ENCODE peak calls at places on chromosomes 3 and 15, in seven cellular contexts. S is ovary, C is H9, U is psoas muscle, R is osteoblast, L is body of pancreas, Q is A673. K is an unnamed sample.

GRCh38 chr15:99755692-99756409 is 22.6 kb upstream of the LYSMD4 start:
- DNase-seq in S (peak; percentile 51), C (peak; percentile 58), U (peak; percentile 66), R (peak; percentile 92), L (peak; percentile 61), Q (peak; percentile 76), K (no peak)

GRCh38 chr15:73996939-73997338 is 2.4 kb downstream of the PML start:
- DNase-seq in S (no peak), C (no peak), U (no peak), R (peak; percentile 87), L (no peak), Q (peak; percentile 66), K (no peak)

GRCh38 chr3:31613131-31613626 is 80.5 kb downstream of the STT3B start:
- DNase-seq in S (no peak), C (no peak), U (no peak), R (no peak), L (no peak), Q (no peak), K (no peak)

GRCh38 chr3:149373235-149374125 is 4.0 kb downstream of the TM4SF1 start:
- DNase-seq in S (no peak), C (no peak), U (no peak), R (no peak), L (no peak), Q (no peak), K (no peak)

GRCh38 chr3:124266517-124266916 is 274.6 kb upstream of the ROPN1 start:
- DNase-seq in S (no peak), C (no peak), U (no peak), R (no peak), L (no peak), Q (no peak), K (no peak)

GRCh38 chr15:52095597-52096262 is 16.8 kb downstream of the BCL2L10 start:
- DNase-seq in S (no peak), C (no peak), U (no peak), R (no peak), L (no peak), Q (no peak), K (no peak)

GRCh38 chr3:14805946-14806537 is 12.7 kb upstream of the FGD5 start:
- DNase-seq in S (no peak), C (no peak), U (no peak), R (no peak), L (no peak), Q (no peak), K (no peak)

GRCh38 chr15:75943713-75944215 is 40.1 kb downstream of the FBXO22 start:
- DNase-seq in S (no peak), C (no peak), U (no peak), R (no peak), L (no peak), Q (no peak), K (no peak)

GRCh38 chr3:171837698-171838097 is 5.5 kb upstream of the TMEM212 start:
- DNase-seq in S (no peak), C (no peak), U (no peak), R (no peak), L (no peak), Q (no peak), K (no peak)

GRCh38 chr3:190217081-190217480 is 96.4 kb upstream of the P3H2 start:
- DNase-seq in S (no peak), C (no peak), U (no peak), R (no peak), L (no peak), Q (no peak), K (no peak)

GRCh38 chr3:124504332-124505059 is 225.8 kb upstream of the UMPS start:
- DNase-seq in S (no peak), C (no peak), U (no peak), R (peak; percentile 82), L (peak; percentile 31), Q (peak; percentile 46), K (no peak)

GRCh38 chr15:40061212-40061901 is 22.4 kb upstream of the SRP14 start:
- DNase-seq in S (peak; percentile 11), C (no peak), U (no peak), R (no peak), L (no peak), Q (no peak), K (no peak)

GRCh38 chr3:136840252-136840651 is 21.3 kb downstream of the SLC35G2 start:
- DNase-seq in S (no peak), C (no peak), U (no peak), R (no peak), L (no peak), Q (peak; percentile 69), K (no peak)

GRCh38 chr3:153880493-153880892 is 240.7 kb upstream of the ARHGEF26 start:
- DNase-seq in S (no peak), C (no peak), U (no peak), R (no peak), L (no peak), Q (no peak), K (no peak)

GRCh38 chr3:113744941-113745272 is 1.1 kb downstream of the NAA50 start:
- DNase-seq in S (no peak), C (no peak), U (no peak), R (no peak), L (no peak), Q (no peak), K (no peak)

GRCh38 chr15:39188930-39189329 is 391.9 kb upstream of the THBS1 start:
- DNase-seq in S (no peak), C (no peak), U (no peak), R (peak; percentile 70), L (peak; percentile 15), Q (no peak), K (no peak)

GRCh38 chr3:98971183-98971681 is 69.7 kb upstream of the DCBLD2 start:
- DNase-seq in S (no peak), C (no peak), U (no peak), R (peak; percentile 53), L (no peak), Q (peak; percentile 81), K (no peak)

GRCh38 chr15:40891810-40892448 is 2.3 kb upstream of the VPS18 start:
- DNase-seq in S (no peak), C (peak; percentile 63), U (no peak), R (peak; percentile 88), L (peak; percentile 71), Q (peak; percentile 57), K (no peak)

GRCh38 chr15:81163961-81164800 is 30.1 kb downstream of the CFAP161 start:
- DNase-seq in S (no peak), C (peak; percentile 37), U (no peak), R (peak; percentile 87), L (no peak), Q (no peak), K (no peak)

GRCh38 chr15:63048986-63049665 is 6.6 kb downstream of the TPM1 start:
- DNase-seq in S (no peak), C (peak; percentile 64), U (peak; percentile 74), R (peak; percentile 77), L (peak; percentile 51), Q (peak; percentile 52), K (peak; percentile 59)

GRCh38 chr3:34364345-34364744 is 565.9 kb downstream of the PDCD6IP start:
- DNase-seq in S (no peak), C (no peak), U (no peak), R (no peak), L (no peak), Q (peak; percentile 77), K (no peak)

DNA sequence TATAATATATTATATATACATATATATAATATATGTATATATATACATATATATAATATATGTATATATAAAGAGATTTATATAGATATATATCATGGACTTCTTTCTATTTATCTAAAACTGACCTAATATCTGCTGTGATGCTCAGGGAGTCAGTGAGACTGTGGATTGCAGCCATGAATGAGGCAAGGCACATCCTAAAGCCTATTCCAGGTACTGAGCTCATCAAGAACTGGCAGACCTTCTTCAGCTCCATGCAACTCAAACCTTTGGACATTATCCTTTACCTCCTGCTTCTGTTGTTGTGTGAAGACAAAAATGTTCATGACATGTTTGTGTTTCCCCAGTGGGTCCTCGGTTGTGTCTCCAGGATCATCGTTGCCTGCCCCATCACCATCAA is 7.7 kb upstream of the LPP start:
- DNase-seq in S (no peak), C (no peak), U (no peak), R (no peak), L (no peak), Q (no peak), K (no peak)
- TF ChIP-seq CTCF in S (no peak), C (no peak), U (no peak), R (no peak), L (no peak), Q (no peak), K (no peak)

DNA sequence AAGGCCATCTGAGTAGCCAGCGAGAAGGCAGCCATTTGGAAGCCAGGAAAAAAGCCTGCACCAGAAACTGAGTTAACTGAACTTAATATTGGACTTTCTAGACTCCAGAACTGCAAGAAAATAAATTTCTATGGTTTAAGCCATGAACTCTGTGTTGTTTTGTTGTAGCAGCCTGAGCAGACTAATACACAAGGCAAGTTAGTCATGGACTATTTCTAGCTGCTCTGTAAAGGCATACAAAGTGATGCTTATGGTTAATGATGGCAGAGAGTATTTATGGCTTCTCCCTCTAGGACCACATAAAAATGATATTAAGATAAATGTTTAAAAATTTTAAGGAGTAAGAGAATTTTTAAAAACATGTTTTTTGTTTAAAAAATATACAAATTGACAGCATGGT is 37.1 kb downstream of the PROS1 start:
- DNase-seq in S (no peak), C (no peak), U (no peak), R (no peak), L (no peak), Q (no peak), K (no peak)
- H3K9me3 ChIP-seq in S (no peaks in the 10 kb centered on the region), C (peaks cover 42% of the 10 kb centered on the region), U (no peaks in the 10 kb centered on the region), R (no peaks in the 10 kb centered on the region), L (no peaks in the 10 kb centered on the region), Q (no peaks in the 10 kb centered on the region), K (peaks cover 3% of the 10 kb centered on the region)

GRCh38 chr3:53668872-53669271 is 174.5 kb downstream of the CACNA1D start:
- DNase-seq in S (no peak), C (no peak), U (no peak), R (no peak), L (no peak), Q (no peak), K (no peak)
- TF ChIP-seq CTCF in S (no peak), C (peak; percentile 69), U (peak; percentile 17), R (peak; percentile 52), L (no peak), Q (peak; percentile 37), K (peak; percentile 41)

GRCh38 chr3:10568549-10568948 is 63.2 kb upstream of the ATP2B2 start:
- DNase-seq in S (no peak), C (no peak), U (no peak), R (no peak), L (no peak), Q (no peak), K (no peak)

GRCh38 chr3:10574101-10574615 is 68.8 kb upstream of the ATP2B2 start:
- DNase-seq in S (no peak), C (no peak), U (no peak), R (no peak), L (no peak), Q (no peak), K (no peak)

GRCh38 chr3:10565814-10566213 is 60.4 kb upstream of the ATP2B2 start:
- DNase-seq in S (no peak), C (no peak), U (no peak), R (no peak), L (no peak), Q (no peak), K (no peak)

GRCh38 chr3:10566451-10566850 is 61.1 kb upstream of the ATP2B2 start:
- DNase-seq in S (no peak), C (no peak), U (no peak), R (no peak), L (no peak), Q (no peak), K (no peak)

GRCh38 chr3:10570196-10570946 is 65.0 kb upstream of the ATP2B2 start:
- DNase-seq in S (no peak), C (no peak), U (no peak), R (no peak), L (peak; percentile 6), Q (no peak), K (peak; percentile 63)
- H3K9me3 ChIP-seq in S (no peaks in the 10 kb centered on the region), C (no peaks in the 10 kb centered on the region), U (no peaks in the 10 kb centered on the region), R (peaks cover 2% of the 10 kb centered on the region), L (no peaks in the 10 kb centered on the region), Q (no peaks in the 10 kb centered on the region), K (no peaks in the 10 kb centered on the region)